ENCODE peak calls at places on chromosomes 13 and 19, in five cellular contexts. One of them, this sample, is unnamed.

GRCh38 chr13:105135852-105136251 is 1399.6 kb downstream of the EFNB2 start:
- DNase-seq in activated gamma-delta T cell treated with anti-CD3 and anti-CD28 coated beads, Interleukin-2, amount 50 U/mL, for 16 hours: no peak
- DNase-seq in small intestine: no peak
- DNase-seq in NCI-H1436: no peak
- DNase-seq in GM04504: no peak
- DNase-seq in this sample: no peak

GRCh38 chr19:40419066-40419612 is 6.0 kb upstream of the PRX start:
- DNase-seq in GM04504: no peak
- DNase-seq in NCI-H1436: no peak
- DNase-seq in activated gamma-delta T cell treated with anti-CD3 and anti-CD28 coated beads, Interleukin-2, amount 50 U/mL, for 16 hours: no peak
- DNase-seq in small intestine: no peak
- DNase-seq in this sample: no peak

GRCh38 chr19:43759515-43759914 is 4.8 kb upstream of the SMG9 start:
- DNase-seq in NCI-H1436: peak; percentile 34
- DNase-seq in activated gamma-delta T cell treated with anti-CD3 and anti-CD28 coated beads, Interleukin-2, amount 50 U/mL, for 16 hours: no peak
- DNase-seq in small intestine: no peak
- DNase-seq in GM04504: no peak
- DNase-seq in this sample: no peak

GRCh38 chr13:35527451-35527850 is 51.0 kb upstream of the MAB21L1 start:
- DNase-seq in NCI-H1436: no peak
- DNase-seq in GM04504: no peak
- DNase-seq in activated gamma-delta T cell treated with anti-CD3 and anti-CD28 coated beads, Interleukin-2, amount 50 U/mL, for 16 hours: no peak
- DNase-seq in small intestine: no peak
- DNase-seq in this sample: no peak

GRCh38 chr13:112710855-112711527 is 21.2 kb downstream of the ATP11A start:
- DNase-seq in activated gamma-delta T cell treated with anti-CD3 and anti-CD28 coated beads, Interleukin-2, amount 50 U/mL, for 16 hours: no peak
- DNase-seq in NCI-H1436: no peak
- DNase-seq in small intestine: no peak
- DNase-seq in GM04504: no peak
- DNase-seq in this sample: no peak

GRCh38 chr13:30114586-30115256 is 192.6 kb downstream of the KATNAL1 start:
- DNase-seq in GM04504: peak; percentile 58
- DNase-seq in NCI-H1436: peak; percentile 36
- DNase-seq in activated gamma-delta T cell treated with anti-CD3 and anti-CD28 coated beads, Interleukin-2, amount 50 U/mL, for 16 hours: peak; percentile 93
- DNase-seq in small intestine: peak; percentile 88
- DNase-seq in this sample: peak; percentile 90

GRCh38 chr19:7871530-7872305 is 2.5 kb downstream of the PRR36 start:
- DNase-seq in small intestine: peak; percentile 76
- DNase-seq in GM04504: peak; percentile 75
- DNase-seq in activated gamma-delta T cell treated with anti-CD3 and anti-CD28 coated beads, Interleukin-2, amount 50 U/mL, for 16 hours: peak; percentile 64
- DNase-seq in NCI-H1436: peak; percentile 96
- DNase-seq in this sample: peak; percentile 5

GRCh38 chr19:35063940-35064818 is 22.7 kb downstream of the HPN start:
- DNase-seq in small intestine: no peak
- DNase-seq in GM04504: peak; percentile 62
- DNase-seq in activated gamma-delta T cell treated with anti-CD3 and anti-CD28 coated beads, Interleukin-2, amount 50 U/mL, for 16 hours: no peak
- DNase-seq in NCI-H1436: no peak
- DNase-seq in this sample: no peak

GRCh38 chr19:34505321-34506025 is 23.9 kb downstream of the WTIP start:
- DNase-seq in NCI-H1436: no peak
- DNase-seq in activated gamma-delta T cell treated with anti-CD3 and anti-CD28 coated beads, Interleukin-2, amount 50 U/mL, for 16 hours: no peak
- DNase-seq in small intestine: no peak
- DNase-seq in GM04504: no peak
- DNase-seq in this sample: no peak

GRCh38 chr13:44759723-44760360 is 183.7 kb upstream of the TSC22D1 start:
- DNase-seq in NCI-H1436: peak; percentile 31
- DNase-seq in activated gamma-delta T cell treated with anti-CD3 and anti-CD28 coated beads, Interleukin-2, amount 50 U/mL, for 16 hours: no peak
- DNase-seq in small intestine: no peak
- DNase-seq in GM04504: no peak
- DNase-seq in this sample: no peak

GRCh38 chr13:49527123-49527522 is 31.4 kb downstream of the PHF11 start:
- DNase-seq in small intestine: no peak
- DNase-seq in GM04504: no peak
- DNase-seq in activated gamma-delta T cell treated with anti-CD3 and anti-CD28 coated beads, Interleukin-2, amount 50 U/mL, for 16 hours: no peak
- DNase-seq in NCI-H1436: no peak
- DNase-seq in this sample: peak; percentile 48

GRCh38 chr13:77919351-77920294 is 992 bp upstream of the EDNRB start:
- DNase-seq in GM04504: no peak
- DNase-seq in small intestine: no peak
- DNase-seq in activated gamma-delta T cell treated with anti-CD3 and anti-CD28 coated beads, Interleukin-2, amount 50 U/mL, for 16 hours: no peak
- DNase-seq in NCI-H1436: no peak
- DNase-seq in this sample: peak; percentile 53

GRCh38 chr13:113117335-113117872 is 5.2 kb upstream of the F10 start:
- DNase-seq in GM04504: no peak
- DNase-seq in NCI-H1436: no peak
- DNase-seq in small intestine: no peak
- DNase-seq in activated gamma-delta T cell treated with anti-CD3 and anti-CD28 coated beads, Interleukin-2, amount 50 U/mL, for 16 hours: no peak
- DNase-seq in this sample: no peak

GRCh38 chr13:27339299-27339698 is 68.7 kb downstream of the RASL11A start:
- DNase-seq in GM04504: no peak
- DNase-seq in small intestine: peak; percentile 71
- DNase-seq in NCI-H1436: no peak
- DNase-seq in activated gamma-delta T cell treated with anti-CD3 and anti-CD28 coated beads, Interleukin-2, amount 50 U/mL, for 16 hours: no peak
- DNase-seq in this sample: no peak

GRCh38 chr19:47158367-47158791 is 27.7 kb downstream of the SAE1 start:
- DNase-seq in small intestine: no peak
- DNase-seq in NCI-H1436: no peak
- DNase-seq in GM04504: no peak
- DNase-seq in activated gamma-delta T cell treated with anti-CD3 and anti-CD28 coated beads, Interleukin-2, amount 50 U/mL, for 16 hours: no peak
- DNase-seq in this sample: no peak

GRCh38 chr13:106499905-106500304 is 35.6 kb downstream of the EFNB2 start:
- DNase-seq in NCI-H1436: no peak
- DNase-seq in GM04504: no peak
- DNase-seq in small intestine: no peak
- DNase-seq in activated gamma-delta T cell treated with anti-CD3 and anti-CD28 coated beads, Interleukin-2, amount 50 U/mL, for 16 hours: no peak
- DNase-seq in this sample: peak; percentile 33

GRCh38 chr13:41782086-41782485 is 178.8 kb downstream of the VWA8 start:
- DNase-seq in GM04504: no peak
- DNase-seq in small intestine: no peak
- DNase-seq in activated gamma-delta T cell treated with anti-CD3 and anti-CD28 coated beads, Interleukin-2, amount 50 U/mL, for 16 hours: no peak
- DNase-seq in NCI-H1436: no peak
- DNase-seq in this sample: peak; percentile 61

GRCh38 chr19:10004617-10005016 is 5.7 kb downstream of the COL5A3 start:
- DNase-seq in activated gamma-delta T cell treated with anti-CD3 and anti-CD28 coated beads, Interleukin-2, amount 50 U/mL, for 16 hours: no peak
- DNase-seq in small intestine: no peak
- DNase-seq in NCI-H1436: no peak
- DNase-seq in GM04504: no peak
- DNase-seq in this sample: no peak

GRCh38 chr13:65789815-65790214 is 1440.3 kb downstream of the PCDH9 start:
- DNase-seq in NCI-H1436: no peak
- DNase-seq in small intestine: no peak
- DNase-seq in activated gamma-delta T cell treated with anti-CD3 and anti-CD28 coated beads, Interleukin-2, amount 50 U/mL, for 16 hours: no peak
- DNase-seq in GM04504: peak; percentile 9
- DNase-seq in this sample: no peak

GRCh38 chr19:410243-410781 is 1.4 kb upstream of the C2CD4C start:
- DNase-seq in GM04504: no peak
- DNase-seq in activated gamma-delta T cell treated with anti-CD3 and anti-CD28 coated beads, Interleukin-2, amount 50 U/mL, for 16 hours: no peak
- DNase-seq in NCI-H1436: no peak
- DNase-seq in small intestine: no peak
- DNase-seq in this sample: no peak

This sample was measured in midbrain.